ENCODE peak calls at places on chromosomes 13 and 19, in five cellular contexts. G, Z, Y, O and D are unnamed samples. For H3K4me1, the result is how much of the 10 kb centered on the place peaks cover.

GRCh38 chr13:97018029-97018819 is 23.9 kb upstream of the OXGR1 start:
- DNase-seq in G (peak), Z (peak), Y (peak), O (peak), D (no peak)

GRCh38 chr13:30415430-30416030 is 6.8 kb upstream of the UBE2L5 start:
- DNase-seq in G (peak), Z (no peak), Y (no peak), O (no peak), D (no peak)

GRCh38 chr13:102402292-102402691 is 444 bp upstream of the FGF14 start:
- DNase-seq in G (no peak), Z (peak), Y (peak), O (peak), D (peak)

GRCh38 chr13:99288069-99288468 is 19.1 kb downstream of the GPR183 start:
- DNase-seq in G (no peak), Z (no peak), Y (no peak), O (no peak), D (no peak)

GRCh38 chr13:22883262-22883840 is 297.4 kb upstream of the SGCG start:
- DNase-seq in G (peak), Z (no peak), Y (no peak), O (no peak), D (no peak)

GRCh38 chr19:33241530-33242101 is 16.0 kb upstream of the SLC7A10 start:
- DNase-seq in G (peak), Z (no peak), Y (peak), O (peak), D (peak)

GRCh38 chr19:6198896-6199239 is 63.4 kb downstream of the ACSBG2 start:
- DNase-seq in G (peak), Z (no peak), Y (no peak), O (no peak), D (no peak)

GRCh38 chr13:36357692-36358091 is 11.5 kb upstream of the SPART start:
- DNase-seq in G (no peak), Z (peak), Y (no peak), O (no peak), D (no peak)

GRCh38 chr19:37817180-37817911 is 38.0 kb upstream of the ZNF573 start:
- DNase-seq in G (no peak), Z (peak), Y (peak), O (peak), D (peak)

GRCh38 chr13:33723772-33724435 is 94.0 kb upstream of the RFC3 start:
- DNase-seq in G (peak), Z (peak), Y (peak), O (peak), D (peak)

GRCh38 chr19:46678110-46678732 is 17.2 kb upstream of the DACT3 start:
- DNase-seq in G (peak), Z (no peak), Y (no peak), O (peak), D (no peak)

GRCh38 chr13:80924596-80924995 is 583.7 kb upstream of the SPRY2 start:
- DNase-seq in G (no peak), Z (peak), Y (peak), O (no peak), D (no peak)

GRCh38 chr13:72168126-72168525 is 301.1 kb upstream of the DACH1 start:
- DNase-seq in G (no peak), Z (no peak), Y (no peak), O (peak), D (no peak)

GRCh38 chr13:112690242-112690943 is 555 bp downstream of the ATP11A start:
- DNase-seq in G (peak), Z (peak), Y (peak), O (no peak), D (peak)

GRCh38 chr19:46392252-46392801 is 21.0 kb downstream of the CCDC8 start:
- DNase-seq in G (no peak), Z (peak), Y (no peak), O (no peak), D (peak)

GRCh38 chr19:10001899-10002298 is 8.4 kb downstream of the COL5A3 start:
- DNase-seq in G (no peak), Z (peak), Y (peak), O (peak), D (peak)

GRCh38 chr13:107043016-107043957 is 475.4 kb upstream of the ARGLU1 start:
- DNase-seq in G (no peak), Z (no peak), Y (no peak), O (no peak), D (no peak)

GRCh38 chr13:114010401-114011101 is 36.7 kb upstream of the C13orf46 start:
- DNase-seq in G (no peak), Z (no peak), Y (no peak), O (no peak), D (no peak)

GRCh38 chr13:95505976-95506375 is 46.5 kb upstream of the CLDN10 start:
- DNase-seq in G (no peak), Z (no peak), Y (no peak), O (peak), D (no peak)

GRCh38 chr19:6754136-6754535 is 13.1 kb downstream of the SH2D3A start:
- DNase-seq in G (no peak), Z (no peak), Y (no peak), O (no peak), D (peak)

GRCh38 chr19:10861118-10861651 is 10.2 kb upstream of the CARM1 start:
- DNase-seq in G (peak), Z (peak), Y (no peak), O (peak), D (no peak)

GRCh38 chr13:20144141-20144850 is 16.6 kb downstream of the GJA3 start:
- DNase-seq in G (no peak), Z (no peak), Y (no peak), O (no peak), D (no peak)

GRCh38 chr13:66977156-66977555 is 253.0 kb downstream of the PCDH9 start:
- DNase-seq in G (no peak), Z (no peak), Y (no peak), O (no peak), D (no peak)

GRCh38 chr13:35818577-35819165 is 312.5 kb downstream of the DCLK1 start:
- DNase-seq in G (peak), Z (peak), Y (no peak), O (peak), D (no peak)

GRCh38 chr19:35120492-35120891 is 4.9 kb downstream of the FXYD3 start:
- DNase-seq in G (no peak), Z (peak), Y (no peak), O (no peak), D (no peak)

GRCh38 chr13:22915442-22916082 is 265.2 kb upstream of the SGCG start:
- DNase-seq in G (peak), Z (peak), Y (no peak), O (peak), D (peak)

GRCh38 chr13:99360696-99361095 is 53.5 kb upstream of the GPR183 start:
- DNase-seq in G (no peak), Z (no peak), Y (no peak), O (no peak), D (no peak)

GRCh38 chr13:71015516-71015915 is 851.5 kb downstream of the DACH1 start:
- DNase-seq in G (no peak), Z (no peak), Y (no peak), O (peak), D (no peak)

GRCh38 chr13:75303295-75303694 is 178.7 kb downstream of the TBC1D4 start:
- DNase-seq in G (no peak), Z (no peak), Y (no peak), O (no peak), D (no peak)

GRCh38 chr13:38674208-38674607 is 12.7 kb upstream of the FREM2 start:
- DNase-seq in G (no peak), Z (no peak), Y (no peak), O (peak), D (no peak)

GRCh38 chr19:48370955-48371354 is 6.8 kb downstream of the SYNGR4 start:
- DNase-seq in G (no peak), Z (no peak), Y (no peak), O (no peak), D (no peak)

GRCh38 chr19:36876993-36877938 is 26.6 kb downstream of the ZNF345 start:
- DNase-seq in G (no peak), Z (peak), Y (no peak), O (peak), D (no peak)

GRCh38 chr19:801861-802496 is 4.7 kb downstream of the PTBP1 start:
- DNase-seq in G (no peak), Z (peak), Y (peak), O (no peak), D (peak)

GRCh38 chr13:28532226-28533048 is 37.5 kb upstream of the FLT1 start:
- DNase-seq in G (no peak), Z (peak), Y (peak), O (peak), D (peak)

GRCh38 chr19:39131255-39131755 is 5.7 kb downstream of the PAK4 start:
- DNase-seq in G (no peak), Z (peak), Y (peak), O (no peak), D (no peak)

GRCh38 chr19:13986348-13986904 is 19.7 kb downstream of the RFX1 start:
- DNase-seq in G (peak), Z (peak), Y (peak), O (peak), D (peak)

GRCh38 chr19:3250675-3251074 is 26.2 kb downstream of the CELF5 start:
- DNase-seq in G (peak), Z (peak), Y (no peak), O (peak), D (no peak)

GRCh38 chr13:82747948-82748347 is 1134.3 kb downstream of the SLITRK1 start:
- DNase-seq in G (no peak), Z (peak), Y (no peak), O (peak), D (no peak)

GRCh38 chr13:108915095-108915633 is 285.8 kb downstream of the MYO16 start:
- DNase-seq in G (no peak), Z (peak), Y (no peak), O (peak), D (no peak)
- H3K4me1 ChIP-seq in G (under half), Z (under half), Y (under half), O (under half), D (under half)

GRCh38 chr19:44845612-44846454 is at the start of gene NECTIN2:
- DNase-seq in G (peak), Z (peak), Y (peak), O (peak), D (peak)

GRCh38 chr19:44847144-44848035 is 1.3 kb downstream of the NECTIN2 start:
- DNase-seq in G (no peak), Z (peak), Y (peak), O (peak), D (peak)

GRCh38 chr19:44845286-44845611 is 848 bp upstream of the NECTIN2 start:
- DNase-seq in G (no peak), Z (no peak), Y (no peak), O (no peak), D (no peak)

GRCh38 chr19:44848036-44848804 is 2.1 kb downstream of the NECTIN2 start:
- DNase-seq in G (no peak), Z (peak), Y (peak), O (peak), D (peak)

DNA sequence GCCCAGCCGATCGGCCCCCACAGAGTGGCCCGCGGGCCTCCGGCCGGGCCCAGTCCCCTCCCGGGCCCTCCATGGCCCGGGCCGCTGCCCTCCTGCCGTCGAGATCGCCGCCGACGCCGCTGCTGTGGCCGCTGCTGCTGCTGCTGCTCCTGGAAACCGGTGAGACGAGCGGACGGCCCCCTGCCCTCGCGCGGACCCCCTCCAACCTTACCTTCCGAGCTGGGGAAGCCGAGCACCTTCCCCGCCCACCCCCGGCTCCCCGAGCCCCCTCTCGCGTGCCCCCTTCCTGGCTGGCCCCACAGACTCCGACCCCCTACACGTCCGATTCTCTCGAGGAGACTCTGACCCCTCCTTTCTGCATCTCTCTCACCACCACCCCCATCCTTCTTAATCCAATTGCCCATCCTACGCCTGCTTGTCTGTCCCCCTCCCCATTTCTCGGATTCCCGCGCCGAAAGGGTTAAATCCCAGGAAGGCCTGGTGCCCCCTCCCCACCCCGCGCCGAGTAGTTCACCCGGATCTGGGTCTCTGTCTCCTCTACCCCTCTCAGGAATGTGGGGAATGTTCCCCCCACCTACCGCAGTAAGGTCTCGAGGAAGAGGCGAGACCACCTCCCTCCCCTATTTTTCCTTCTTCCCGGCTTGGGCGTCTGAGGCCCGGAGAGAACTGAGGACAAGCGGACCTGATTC is 502 bp downstream of the NECTIN2 start:
- DNase-seq in G (no peak), Z (peak), Y (peak), O (peak), D (peak)
- H3K4me1 ChIP-seq in G (under half), Z (under half), Y (under half), O (under half), D (under half)

GRCh38 chr13:46622918-46623256 is 69.9 kb downstream of the LRCH1 start:
- DNase-seq in G (peak), Z (peak), Y (peak), O (no peak), D (no peak)
- H3K4me1 ChIP-seq in G (half or more), Z (under half), Y (under half), O (under half), D (under half)

GRCh38 chr13:110630566-110631119 is 15.3 kb downstream of the NAXD start:
- DNase-seq in G (no peak), Z (peak), Y (no peak), O (no peak), D (no peak)
- H3K4me1 ChIP-seq in G (under half), Z (under half), Y (under half), O (under half), D (under half)

DNA sequence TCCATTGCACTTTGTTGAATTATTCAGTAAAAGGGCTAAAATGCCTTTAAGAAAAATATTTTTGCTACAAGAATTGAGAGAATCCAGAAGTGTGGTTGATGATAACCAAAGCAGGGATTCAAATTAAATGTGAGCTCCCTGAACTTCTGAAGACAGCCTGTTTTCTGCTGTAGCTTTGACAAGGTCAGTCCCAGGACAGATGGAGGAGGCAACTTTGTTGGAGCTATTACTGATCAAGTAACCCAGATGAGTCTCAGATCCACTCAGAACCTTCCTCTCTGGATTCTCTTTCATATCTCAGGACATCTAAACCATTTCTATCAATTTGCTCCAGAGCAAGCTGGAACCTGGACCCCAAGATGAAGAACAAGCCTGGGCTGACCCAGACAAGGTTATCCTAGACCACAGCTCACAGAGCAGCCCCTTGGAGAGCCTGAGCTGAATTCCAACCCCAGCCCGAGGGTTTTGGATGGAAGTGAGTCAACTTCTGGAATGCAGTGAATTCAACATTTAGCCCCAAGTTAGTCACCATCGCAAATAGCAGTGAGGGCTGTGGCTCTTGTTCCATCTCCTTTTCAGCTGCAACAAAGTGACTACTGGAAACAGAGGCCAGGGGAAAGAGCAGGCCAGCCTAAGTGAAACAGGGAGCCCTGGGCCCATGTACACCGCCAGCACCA is 137.8 kb upstream of the TSC22D1 start:
- DNase-seq in G (no peak), Z (peak), Y (no peak), O (peak), D (no peak)
- H3K4me1 ChIP-seq in G (under half), Z (under half), Y (under half), O (under half), D (under half)

DNA sequence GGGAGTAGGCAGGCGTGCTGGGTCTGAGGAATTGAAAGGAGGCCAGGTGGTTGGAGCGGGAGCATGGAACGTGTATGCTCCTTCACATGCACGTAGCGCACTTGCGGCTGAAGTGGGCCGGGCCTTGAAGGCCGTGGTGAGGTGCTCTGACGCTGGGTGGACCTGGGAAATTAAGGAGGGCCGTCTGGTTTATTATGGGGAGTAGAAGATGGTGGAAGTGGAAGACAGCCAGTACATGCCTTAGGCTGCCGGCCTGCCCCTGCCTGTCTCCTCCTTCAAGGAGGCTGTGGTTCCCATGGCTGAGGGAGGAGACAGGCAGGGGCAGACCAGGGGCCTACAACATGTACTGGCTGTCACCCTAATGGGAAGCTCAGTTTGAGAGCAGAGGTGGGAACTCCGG is 23.9 kb downstream of the GATAD2A start:
- DNase-seq in G (no peak), Z (no peak), Y (no peak), O (no peak), D (no peak)
- H3K4me1 ChIP-seq in G (under half), Z (under half), Y (under half), O (under half), D (under half)

GRCh38 chr19:40723661-40724254 is 6.8 kb downstream of the ITPKC start:
- DNase-seq in G (no peak), Z (no peak), Y (no peak), O (no peak), D (no peak)
- H3K4me1 ChIP-seq in G (under half), Z (under half), Y (under half), O (under half), D (under half)

DNA sequence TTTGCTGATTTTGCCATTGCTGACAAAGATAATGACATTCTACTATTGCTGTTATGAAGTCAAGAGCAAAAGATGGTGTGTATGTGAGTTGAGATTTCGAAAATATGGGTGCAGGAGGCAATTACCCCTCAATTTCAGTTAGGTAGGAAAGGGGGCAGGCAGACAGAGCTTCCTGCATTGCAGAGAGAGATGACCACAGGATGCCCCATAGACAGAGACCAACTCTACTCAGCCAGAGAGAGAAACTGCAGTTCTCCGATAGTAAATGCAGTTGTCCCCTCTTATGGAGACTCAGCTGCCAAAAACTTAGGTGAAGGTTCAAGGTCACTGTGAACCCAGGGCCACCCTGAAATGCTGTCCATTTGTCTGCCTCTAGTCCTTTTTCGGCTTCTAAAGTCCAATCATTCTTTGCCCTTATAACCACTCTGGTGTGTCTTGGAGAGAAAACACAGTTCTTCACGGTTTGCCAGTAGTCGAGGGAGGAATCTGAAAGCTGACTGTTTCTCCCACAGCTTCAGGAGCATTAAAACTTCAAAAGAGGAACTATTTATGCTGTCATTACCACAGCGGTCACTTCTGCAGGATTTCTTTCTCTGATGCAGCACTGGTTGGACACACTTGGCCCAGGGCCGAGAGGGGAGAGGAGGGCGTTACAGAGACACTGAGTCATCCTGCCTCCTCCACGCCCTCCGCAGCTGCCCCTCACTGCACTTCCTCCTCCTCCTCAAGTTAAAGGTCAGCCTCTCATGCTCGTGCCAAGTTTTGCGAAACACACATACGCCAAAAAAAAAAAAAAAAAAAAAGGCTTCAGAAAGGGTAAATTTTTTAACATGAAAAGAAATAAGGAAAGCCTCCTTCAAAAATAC is 264.3 kb downstream of the FOXO1 start:
- DNase-seq in G (peak), Z (peak), Y (peak), O (peak), D (peak)
- H3K4me1 ChIP-seq in G (under half), Z (under half), Y (under half), O (under half), D (under half)

DNA sequence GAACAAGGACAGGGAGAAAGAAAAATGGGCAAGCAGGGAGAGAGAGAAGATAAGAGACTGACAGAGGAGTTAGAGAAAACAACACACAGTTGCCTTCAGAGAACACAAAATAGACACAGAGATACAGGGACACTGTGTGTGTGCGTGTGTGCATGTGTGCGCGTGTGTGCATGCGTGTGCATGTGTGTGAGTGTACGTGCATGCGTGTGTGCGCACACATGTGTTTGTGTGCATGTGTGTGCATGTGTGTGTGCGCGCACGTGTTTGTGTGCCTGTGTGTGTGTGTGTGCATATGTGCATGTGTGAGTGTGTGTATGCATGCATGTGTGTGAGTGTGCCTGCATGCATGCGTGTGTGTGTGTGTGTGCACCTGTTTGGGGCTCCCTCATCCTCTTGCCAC is 5.9 kb upstream of the PLAUR start:
- DNase-seq in G (no peak), Z (no peak), Y (no peak), O (no peak), D (no peak)
- H3K4me1 ChIP-seq in G (under half), Z (under half), Y (under half), O (under half), D (under half)